ENCODE peak calls at places on chromosomes 6 and 20, in six cellular contexts. One of them, this sample, is unnamed.

GRCh38 chr6:19477563-19477962 is 359.6 kb upstream of the ID4 start:
- DNase-seq in NCI-H524 treated with DMSO at 0.1 percent for 48 hours: no peak
- DNase-seq in GM04504: no peak
- DNase-seq in stimulated activated CD4-positive, alpha-beta T cell treated with anti-CD3 and anti-CD28 coated beads, Interleukin-1b, Interleukin-23, amount 100 ng/mL, for 4 hours: no peak
- DNase-seq in fibroblast of villous mesenchyme: no peak
- DNase-seq in ovary: no peak
- DNase-seq in this sample: no peak

GRCh38 chr20:31560094-31560899 is 44.8 kb upstream of the ID1 start:
- DNase-seq in ovary: no peak
- DNase-seq in GM04504: peak
- DNase-seq in NCI-H524 treated with DMSO at 0.1 percent for 48 hours: no peak
- DNase-seq in fibroblast of villous mesenchyme: peak
- DNase-seq in stimulated activated CD4-positive, alpha-beta T cell treated with anti-CD3 and anti-CD28 coated beads, Interleukin-1b, Interleukin-23, amount 100 ng/mL, for 4 hours: peak
- DNase-seq in this sample: peak

GRCh38 chr20:881051-881820 is 34.9 kb downstream of the ANGPT4 start:
- DNase-seq in fibroblast of villous mesenchyme: peak
- DNase-seq in NCI-H524 treated with DMSO at 0.1 percent for 48 hours: no peak
- DNase-seq in GM04504: peak
- DNase-seq in ovary: no peak
- DNase-seq in stimulated activated CD4-positive, alpha-beta T cell treated with anti-CD3 and anti-CD28 coated beads, Interleukin-1b, Interleukin-23, amount 100 ng/mL, for 4 hours: no peak
- DNase-seq in this sample: peak

GRCh38 chr20:38757145-38757800 is 9.0 kb downstream of the ACTR5 start:
- DNase-seq in GM04504: no peak
- DNase-seq in ovary: no peak
- DNase-seq in fibroblast of villous mesenchyme: no peak
- DNase-seq in NCI-H524 treated with DMSO at 0.1 percent for 48 hours: no peak
- DNase-seq in stimulated activated CD4-positive, alpha-beta T cell treated with anti-CD3 and anti-CD28 coated beads, Interleukin-1b, Interleukin-23, amount 100 ng/mL, for 4 hours: no peak
- DNase-seq in this sample: peak

GRCh38 chr6:105509506-105510331 is 106.8 kb upstream of the PREP start:
- DNase-seq in GM04504: no peak
- DNase-seq in stimulated activated CD4-positive, alpha-beta T cell treated with anti-CD3 and anti-CD28 coated beads, Interleukin-1b, Interleukin-23, amount 100 ng/mL, for 4 hours: no peak
- DNase-seq in NCI-H524 treated with DMSO at 0.1 percent for 48 hours: no peak
- DNase-seq in fibroblast of villous mesenchyme: peak
- DNase-seq in ovary: peak
- DNase-seq in this sample: no peak

GRCh38 chr6:138287144-138287955 is 69.1 kb upstream of the PBOV1 start:
- DNase-seq in ovary: no peak
- DNase-seq in GM04504: no peak
- DNase-seq in fibroblast of villous mesenchyme: peak
- DNase-seq in NCI-H524 treated with DMSO at 0.1 percent for 48 hours: no peak
- DNase-seq in stimulated activated CD4-positive, alpha-beta T cell treated with anti-CD3 and anti-CD28 coated beads, Interleukin-1b, Interleukin-23, amount 100 ng/mL, for 4 hours: peak
- DNase-seq in this sample: peak

GRCh38 chr6:38501931-38502330 is 137.8 kb downstream of the BTBD9 start:
- DNase-seq in NCI-H524 treated with DMSO at 0.1 percent for 48 hours: peak
- DNase-seq in GM04504: no peak
- DNase-seq in ovary: no peak
- DNase-seq in fibroblast of villous mesenchyme: no peak
- DNase-seq in stimulated activated CD4-positive, alpha-beta T cell treated with anti-CD3 and anti-CD28 coated beads, Interleukin-1b, Interleukin-23, amount 100 ng/mL, for 4 hours: no peak
- DNase-seq in this sample: no peak

GRCh38 chr20:25686081-25687077 is 10.3 kb downstream of the ZNF337 start:
- DNase-seq in GM04504: no peak
- DNase-seq in stimulated activated CD4-positive, alpha-beta T cell treated with anti-CD3 and anti-CD28 coated beads, Interleukin-1b, Interleukin-23, amount 100 ng/mL, for 4 hours: no peak
- DNase-seq in ovary: no peak
- DNase-seq in fibroblast of villous mesenchyme: no peak
- DNase-seq in NCI-H524 treated with DMSO at 0.1 percent for 48 hours: peak
- DNase-seq in this sample: no peak

GRCh38 chr20:49281059-49281912 is 3.4 kb upstream of the ZNFX1 start:
- DNase-seq in stimulated activated CD4-positive, alpha-beta T cell treated with anti-CD3 and anti-CD28 coated beads, Interleukin-1b, Interleukin-23, amount 100 ng/mL, for 4 hours: no peak
- DNase-seq in fibroblast of villous mesenchyme: peak
- DNase-seq in NCI-H524 treated with DMSO at 0.1 percent for 48 hours: no peak
- DNase-seq in ovary: no peak
- DNase-seq in GM04504: no peak
- DNase-seq in this sample: no peak

GRCh38 chr6:30647802-30648460 is 998 bp downstream of the C6orf136 start:
- DNase-seq in NCI-H524 treated with DMSO at 0.1 percent for 48 hours: no peak
- DNase-seq in fibroblast of villous mesenchyme: no peak
- DNase-seq in stimulated activated CD4-positive, alpha-beta T cell treated with anti-CD3 and anti-CD28 coated beads, Interleukin-1b, Interleukin-23, amount 100 ng/mL, for 4 hours: peak
- DNase-seq in ovary: no peak
- DNase-seq in GM04504: no peak
- DNase-seq in this sample: peak

GRCh38 chr6:142331075-142331551 is 29.3 kb downstream of the ADGRG6 start:
- DNase-seq in fibroblast of villous mesenchyme: peak
- DNase-seq in GM04504: peak
- DNase-seq in ovary: no peak
- DNase-seq in stimulated activated CD4-positive, alpha-beta T cell treated with anti-CD3 and anti-CD28 coated beads, Interleukin-1b, Interleukin-23, amount 100 ng/mL, for 4 hours: no peak
- DNase-seq in NCI-H524 treated with DMSO at 0.1 percent for 48 hours: no peak
- DNase-seq in this sample: no peak

GRCh38 chr6:139852067-139852466 is 477.6 kb upstream of the CITED2 start:
- DNase-seq in NCI-H524 treated with DMSO at 0.1 percent for 48 hours: no peak
- DNase-seq in fibroblast of villous mesenchyme: no peak
- DNase-seq in ovary: no peak
- DNase-seq in GM04504: no peak
- DNase-seq in stimulated activated CD4-positive, alpha-beta T cell treated with anti-CD3 and anti-CD28 coated beads, Interleukin-1b, Interleukin-23, amount 100 ng/mL, for 4 hours: no peak
- DNase-seq in this sample: no peak

GRCh38 chr6:127518710-127519468 is at the start of gene MTCL3:
- DNase-seq in stimulated activated CD4-positive, alpha-beta T cell treated with anti-CD3 and anti-CD28 coated beads, Interleukin-1b, Interleukin-23, amount 100 ng/mL, for 4 hours: peak
- DNase-seq in fibroblast of villous mesenchyme: peak
- DNase-seq in ovary: no peak
- DNase-seq in NCI-H524 treated with DMSO at 0.1 percent for 48 hours: peak
- DNase-seq in GM04504: no peak
- DNase-seq in this sample: no peak

GRCh38 chr20:35654415-35654814 is 10.3 kb downstream of the CPNE1 start:
- DNase-seq in stimulated activated CD4-positive, alpha-beta T cell treated with anti-CD3 and anti-CD28 coated beads, Interleukin-1b, Interleukin-23, amount 100 ng/mL, for 4 hours: no peak
- DNase-seq in NCI-H524 treated with DMSO at 0.1 percent for 48 hours: no peak
- DNase-seq in fibroblast of villous mesenchyme: no peak
- DNase-seq in GM04504: no peak
- DNase-seq in ovary: no peak
- DNase-seq in this sample: no peak

GRCh38 chr20:44083220-44083933 is 103.6 kb downstream of the JPH2 start:
- DNase-seq in NCI-H524 treated with DMSO at 0.1 percent for 48 hours: no peak
- DNase-seq in GM04504: no peak
- DNase-seq in stimulated activated CD4-positive, alpha-beta T cell treated with anti-CD3 and anti-CD28 coated beads, Interleukin-1b, Interleukin-23, amount 100 ng/mL, for 4 hours: no peak
- DNase-seq in ovary: no peak
- DNase-seq in fibroblast of villous mesenchyme: peak
- DNase-seq in this sample: no peak

This sample was measured in lower leg skin.